ENCODE peak calls at places on chromosomes 11 and 22, in eight cellular contexts. T is effector CD4-positive, alpha-beta T cell; W is suprapubic skin; L is AG10803; A is fibroblast of mammary gland; X is HEK293T; G is retinal pigment epithelial cell; E is neuronal stem cell. R is an unnamed sample.

GRCh38 chr11:14520902-14521151 is 641 bp upstream of the PSMA1 start:
- DNase-seq in T (no peak), W (no peak), L (no peak), A (no peak), X (no peak), G (no peak), E (no peak), R (no peak)

GRCh38 chr11:80362578-80362977 is 921.7 kb upstream of the TENM4 start:
- DNase-seq in T (no peak), W (no peak), L (no peak), A (peak; percentile 33), X (no peak), G (no peak), E (no peak), R (no peak)

GRCh38 chr22:17086301-17086700 is 1.5 kb downstream of the IL17RA start:
- DNase-seq in T (no peak), W (peak; percentile 51), L (no peak), A (no peak), X (no peak), G (no peak), E (no peak), R (no peak)

GRCh38 chr11:19842505-19842904 is 129.9 kb downstream of the NAV2 start:
- DNase-seq in T (no peak), W (no peak), L (peak; percentile 44), A (peak; percentile 33), X (no peak), G (no peak), E (no peak), R (no peak)

GRCh38 chr11:68857037-68857586 is 15.4 kb upstream of the CPT1A start:
- DNase-seq in T (no peak), W (no peak), L (no peak), A (no peak), X (no peak), G (no peak), E (no peak), R (no peak)

GRCh38 chr11:62402994-62403393 is 15.8 kb upstream of the SCGB1A1 start:
- DNase-seq in T (no peak), W (no peak), L (no peak), A (no peak), X (no peak), G (no peak), E (no peak), R (no peak)

GRCh38 chr22:30822216-30823014 is 127.7 kb downstream of the OSBP2 start:
- DNase-seq in T (no peak), W (no peak), L (no peak), A (no peak), X (peak; percentile 70), G (no peak), E (no peak), R (no peak)

GRCh38 chr22:28171135-28171534 is 252.1 kb upstream of the PITPNB start:
- DNase-seq in T (no peak), W (no peak), L (no peak), A (peak; percentile 18), X (no peak), G (peak; percentile 83), E (no peak), R (no peak)

GRCh38 chr11:75490221-75491181 is 35.2 kb downstream of the GDPD5 start:
- DNase-seq in T (no peak), W (no peak), L (peak; percentile 29), A (no peak), X (no peak), G (no peak), E (no peak), R (peak; percentile 69)

GRCh38 chr22:32781695-32782094 is 19.8 kb upstream of the TIMP3 start:
- DNase-seq in T (no peak), W (no peak), L (peak; percentile 62), A (no peak), X (no peak), G (no peak), E (no peak), R (no peak)

GRCh38 chr11:123885570-123885969 is at the start of gene TMEM225:
- DNase-seq in T (no peak), W (no peak), L (no peak), A (no peak), X (no peak), G (no peak), E (no peak), R (no peak)

GRCh38 chr11:5857590-5857989 is at the start of gene OR52E8:
- DNase-seq in T (no peak), W (no peak), L (no peak), A (no peak), X (no peak), G (no peak), E (no peak), R (no peak)

GRCh38 chr11:70327717-70328116 is 57.2 kb downstream of the PPFIA1 start:
- DNase-seq in T (no peak), W (no peak), L (no peak), A (no peak), X (no peak), G (no peak), E (no peak), R (no peak)

GRCh38 chr22:30868663-30869385 is 99.8 kb downstream of the MORC2 start:
- DNase-seq in T (no peak), W (peak; percentile 40), L (no peak), A (peak; percentile 48), X (no peak), G (no peak), E (no peak), R (no peak)

GRCh38 chr11:134098566-134099184 is 29.8 kb downstream of the JAM3 start:
- DNase-seq in T (no peak), W (no peak), L (no peak), A (no peak), X (no peak), G (no peak), E (no peak), R (peak; percentile 40)

GRCh38 chr11:76624515-76625379 is 45.8 kb downstream of the LRRC32 start:
- DNase-seq in T (no peak), W (no peak), L (no peak), A (no peak), X (no peak), G (no peak), E (no peak), R (no peak)

GRCh38 chr11:111001986-111002616 is 243.4 kb upstream of the POU2AF2 start:
- DNase-seq in T (no peak), W (no peak), L (peak; percentile 83), A (peak; percentile 96), X (no peak), G (peak; percentile 42), E (no peak), R (no peak)